ENCODE peak calls at places on chromosomes 1 and 21, in nine cellular contexts. B is tibial artery; S is AG04450; V is MM.1S; H is activated CD4-positive, alpha-beta T cell treated with anti-CD3 and anti-CD28 coated beads for 4 hours; U is mesenteric fat pad; N is anterior cingulate cortex; F is T-helper 17 cell; A is DMS79. G is an unnamed sample.

GRCh38 chr21:31252611-31253010 is 91.5 kb downstream of the TIAM1 start:
- DNase-seq in B (no peak), S (no peak), V (no peak), H (no peak), U (no peak), N (no peak), F (no peak), A (no peak), G (no peak)

GRCh38 chr1:32981003-32981909 is 16.6 kb upstream of the RNF19B start:
- DNase-seq in B (peak), S (peak), V (peak), H (peak), U (peak), N (peak), F (no peak), A (no peak), G (peak)

GRCh38 chr21:29144736-29145353 is 14.4 kb downstream of the MAP3K7CL start:
- DNase-seq in B (no peak), S (no peak), V (no peak), H (no peak), U (no peak), N (no peak), F (no peak), A (no peak), G (no peak)

GRCh38 chr1:238152119-238152518 is 261.4 kb upstream of the ZP4 start:
- DNase-seq in B (no peak), S (no peak), V (no peak), H (no peak), U (no peak), N (no peak), F (no peak), A (no peak), G (no peak)

GRCh38 chr21:26280715-26281310 is 110.2 kb upstream of the APP start:
- DNase-seq in B (no peak), S (no peak), V (no peak), H (no peak), U (no peak), N (no peak), F (no peak), A (no peak), G (no peak)

GRCh38 chr1:166511754-166512153 is 327.5 kb upstream of the POGK start:
- DNase-seq in B (no peak), S (no peak), V (no peak), H (no peak), U (no peak), N (no peak), F (no peak), A (no peak), G (no peak)

GRCh38 chr21:45949928-45950739 is 31.4 kb upstream of the COL6A1 start:
- DNase-seq in B (no peak), S (no peak), V (no peak), H (no peak), U (no peak), N (no peak), F (no peak), A (no peak), G (peak)

GRCh38 chr1:194104247-194104844 is 917.9 kb upstream of the B3GALT2 start:
- DNase-seq in B (no peak), S (no peak), V (no peak), H (no peak), U (no peak), N (no peak), F (no peak), A (no peak), G (no peak)

GRCh38 chr1:10794724-10795304 is 1.6 kb downstream of the CASZ1 start:
- DNase-seq in B (no peak), S (no peak), V (no peak), H (no peak), U (no peak), N (no peak), F (no peak), A (no peak), G (no peak)

GRCh38 chr1:29754608-29755375 is 518.5 kb downstream of the PTPRU start:
- DNase-seq in B (no peak), S (no peak), V (no peak), H (no peak), U (peak), N (no peak), F (no peak), A (no peak), G (no peak)

GRCh38 chr1:94843846-94844245 is 23.7 kb downstream of the SLC44A3 start:
- DNase-seq in B (no peak), S (no peak), V (no peak), H (no peak), U (no peak), N (no peak), F (no peak), A (no peak), G (no peak)

G was measured in upper lobe of left lung.